ENCODE peak calls at places on chromosome 12, in five cellular contexts. Z, Q, T, Y and M are unnamed samples.

GRCh38 chr12:116609715-116610114 is 50.5 kb downstream of the MAP1LC3B2 start:
- DNase-seq in Z (no peak), Q (no peak), T (no peak), Y (no peak), M (no peak)

GRCh38 chr12:30458453-30458852 is 237.2 kb downstream of the IPO8 start:
- DNase-seq in Z (no peak), Q (no peak), T (no peak), Y (no peak), M (no peak)

GRCh38 chr12:132366341-132366861 is 37.0 kb upstream of the GALNT9 start:
- DNase-seq in Z (peak), Q (no peak), T (no peak), Y (no peak), M (no peak)

GRCh38 chr12:114625294-114625851 is 58.6 kb downstream of the TBX3 start:
- DNase-seq in Z (no peak), Q (no peak), T (no peak), Y (peak), M (peak)

GRCh38 chr12:40825156-40825555 is 132.9 kb downstream of the CNTN1 start:
- DNase-seq in Z (no peak), Q (no peak), T (no peak), Y (no peak), M (no peak)

GRCh38 chr12:115440438-115440837 is 756.5 kb upstream of the TBX3 start:
- DNase-seq in Z (peak), Q (no peak), T (no peak), Y (peak), M (no peak)

GRCh38 chr12:67426067-67426466 is 156.9 kb downstream of the CAND1 start:
- DNase-seq in Z (no peak), Q (no peak), T (no peak), Y (no peak), M (no peak)

GRCh38 chr12:9132008-9132535 is 16.4 kb upstream of the A2M start:
- DNase-seq in Z (no peak), Q (no peak), T (no peak), Y (no peak), M (no peak)

GRCh38 chr12:51591020-51591901 is at the start of gene SCN8A:
- DNase-seq in Z (peak), Q (no peak), T (no peak), Y (no peak), M (no peak)

GRCh38 chr12:54526800-54527630 is 22.4 kb upstream of the PDE1B start:
- DNase-seq in Z (no peak), Q (no peak), T (no peak), Y (no peak), M (no peak)

GRCh38 chr12:113346387-113346786 is 11.5 kb upstream of the SLC8B1 start:
- DNase-seq in Z (no peak), Q (no peak), T (no peak), Y (no peak), M (no peak)

GRCh38 chr12:49557917-49558215 is 10.1 kb downstream of the MCRS1 start:
- DNase-seq in Z (peak), Q (no peak), T (no peak), Y (no peak), M (no peak)

GRCh38 chr12:24915501-24915900 is 33.4 kb downstream of the BCAT1 start:
- DNase-seq in Z (no peak), Q (no peak), T (no peak), Y (no peak), M (no peak)

GRCh38 chr12:53169644-53170043 is 10.9 kb upstream of the ZNF740 start:
- DNase-seq in Z (no peak), Q (no peak), T (no peak), Y (no peak), M (no peak)

GRCh38 chr12:48288387-48289268 is 62.1 kb downstream of the ZNF641 start:
- DNase-seq in Z (no peak), Q (no peak), T (no peak), Y (no peak), M (no peak)

GRCh38 chr12:60148109-60148508 is 552.3 kb downstream of the SLC16A7 start:
- DNase-seq in Z (no peak), Q (no peak), T (no peak), Y (peak), M (no peak)

GRCh38 chr12:109764123-109764522 is 50.5 kb downstream of the FAM222A start:
- DNase-seq in Z (no peak), Q (no peak), T (no peak), Y (no peak), M (no peak)

GRCh38 chr12:132520421-132521199 is 30.7 kb downstream of the FBRSL1 start:
- DNase-seq in Z (no peak), Q (no peak), T (no peak), Y (no peak), M (no peak)

GRCh38 chr12:22105542-22105941 is 59.5 kb downstream of the CMAS start:
- DNase-seq in Z (no peak), Q (no peak), T (no peak), Y (no peak), M (no peak)

GRCh38 chr12:41514907-41515306 is 326.8 kb downstream of the PDZRN4 start:
- DNase-seq in Z (no peak), Q (no peak), T (no peak), Y (no peak), M (no peak)

GRCh38 chr12:44031472-44032185 is 195.7 kb downstream of the TMEM117 start:
- DNase-seq in Z (no peak), Q (no peak), T (no peak), Y (no peak), M (no peak)

GRCh38 chr12:82673698-82674097 is 13.0 kb upstream of the TMTC2 start:
- DNase-seq in Z (no peak), Q (no peak), T (no peak), Y (no peak), M (no peak)

GRCh38 chr12:123540899-123541662 is 7.6 kb upstream of the RILPL1 start:
- DNase-seq in Z (peak), Q (no peak), T (no peak), Y (no peak), M (no peak)

GRCh38 chr12:109386079-109386473 is 38.4 kb downstream of the MYO1H start:
- DNase-seq in Z (no peak), Q (no peak), T (no peak), Y (no peak), M (no peak)

GRCh38 chr12:2068638-2069037 is 15.9 kb downstream of the CACNA1C start:
- DNase-seq in Z (no peak), Q (no peak), T (no peak), Y (no peak), M (no peak)

GRCh38 chr12:97167598-97167997 is 260.5 kb downstream of the NEDD1 start:
- DNase-seq in Z (no peak), Q (no peak), T (no peak), Y (no peak), M (no peak)

GRCh38 chr12:88544991-88545684 is 35.1 kb downstream of the KITLG start:
- DNase-seq in Z (no peak), Q (no peak), T (no peak), Y (no peak), M (no peak)

GRCh38 chr12:33248364-33248763 is 191.3 kb downstream of the SYT10 start:
- DNase-seq in Z (no peak), Q (no peak), T (no peak), Y (no peak), M (no peak)

GRCh38 chr12:48351022-48351708 is 446 bp upstream of the ZNF641 start:
- DNase-seq in Z (no peak), Q (no peak), T (peak), Y (peak), M (no peak)

GRCh38 chr12:5733136-5733755 is 211.8 kb downstream of the ANO2 start:
- DNase-seq in Z (no peak), Q (no peak), T (no peak), Y (no peak), M (no peak)

GRCh38 chr12:66388512-66388911 is 86.2 kb downstream of the HELB start:
- DNase-seq in Z (no peak), Q (no peak), T (no peak), Y (no peak), M (no peak)

GRCh38 chr12:19263666-19264065 is 134.1 kb downstream of the PLEKHA5 start:
- DNase-seq in Z (no peak), Q (no peak), T (no peak), Y (no peak), M (no peak)

GRCh38 chr12:91367234-91367849 is 184.7 kb upstream of the DCN start:
- DNase-seq in Z (no peak), Q (no peak), T (no peak), Y (no peak), M (no peak)

GRCh38 chr12:20194171-20194570 is 174.2 kb upstream of the PDE3A start:
- DNase-seq in Z (no peak), Q (no peak), T (no peak), Y (no peak), M (no peak)

GRCh38 chr12:93201990-93202389 is 175.7 kb upstream of the NUDT4 start:
- DNase-seq in Z (no peak), Q (no peak), T (no peak), Y (no peak), M (no peak)

GRCh38 chr12:8697120-8697475 is 693 bp upstream of the RIMKLB start:
- DNase-seq in Z (no peak), Q (no peak), T (no peak), Y (no peak), M (no peak)

GRCh38 chr12:90829044-90829443 is 125.9 kb downstream of the CCER1 start:
- DNase-seq in Z (no peak), Q (no peak), T (no peak), Y (no peak), M (no peak)

GRCh38 chr12:65098364-65098763 is 22.7 kb downstream of the WIF1 start:
- DNase-seq in Z (no peak), Q (no peak), T (no peak), Y (no peak), M (no peak)

GRCh38 chr12:51262758-51263177 is 7.4 kb downstream of the SMAGP start:
- DNase-seq in Z (peak), Q (no peak), T (no peak), Y (no peak), M (no peak)

GRCh38 chr12:130615906-130616305 is 100.2 kb downstream of the RIMBP2 start:
- DNase-seq in Z (no peak), Q (no peak), T (no peak), Y (no peak), M (no peak)

GRCh38 chr12:45477526-45477925 is 252.0 kb upstream of the ARID2 start:
- DNase-seq in Z (no peak), Q (no peak), T (no peak), Y (no peak), M (no peak)

GRCh38 chr12:45469902-45470301 is 254.0 kb downstream of the ANO6 start:
- DNase-seq in Z (no peak), Q (no peak), T (no peak), Y (no peak), M (no peak)

GRCh38 chr12:45473636-45474035 is 255.9 kb upstream of the ARID2 start:
- DNase-seq in Z (no peak), Q (no peak), T (no peak), Y (no peak), M (no peak)

GRCh38 chr12:45478931-45479330 is 250.6 kb upstream of the ARID2 start:
- DNase-seq in Z (no peak), Q (no peak), T (no peak), Y (no peak), M (no peak)

GRCh38 chr12:45475594-45475993 is 253.9 kb upstream of the ARID2 start:
- DNase-seq in Z (no peak), Q (no peak), T (no peak), Y (no peak), M (no peak)
- TF ChIP-seq CTCF in Z (no peak), Q (no peak), T (no peak), Y (no peak), M (no peak)

GRCh38 chr12:77325505-77325904 is 260.1 kb upstream of the E2F7 start:
- DNase-seq in Z (no peak), Q (no peak), T (no peak), Y (no peak), M (no peak)

GRCh38 chr12:77324416-77324762 is 259.0 kb upstream of the E2F7 start:
- DNase-seq in Z (no peak), Q (no peak), T (no peak), Y (no peak), M (no peak)

GRCh38 chr12:77324763-77325468 is 259.5 kb upstream of the E2F7 start:
- DNase-seq in Z (peak), Q (no peak), T (peak), Y (no peak), M (no peak)

GRCh38 chr12:77328326-77328725 is 263.0 kb upstream of the E2F7 start:
- DNase-seq in Z (no peak), Q (no peak), T (no peak), Y (no peak), M (no peak)

GRCh38 chr12:77323778-77324415 is 258.5 kb upstream of the E2F7 start:
- DNase-seq in Z (no peak), Q (no peak), T (no peak), Y (no peak), M (no peak)
- H3K4me3 ChIP-seq in Z (no peak), Q (no peak), T (peak), Y (no peak), M (no peak)

GRCh38 chr12:46944104-46944503 is 118.3 kb upstream of the SLC38A4 start:
- DNase-seq in Z (no peak), Q (no peak), T (no peak), Y (no peak), M (no peak)
- TF ChIP-seq CTCF in Z (no peak), Q (peak), T (no peak), Y (peak), M (peak)

GRCh38 chr12:181921-182320 is 32.0 kb downstream of the SLC6A12 start:
- DNase-seq in Z (no peak), Q (no peak), T (no peak), Y (no peak), M (no peak)
- H3K4me3 ChIP-seq in Z (no peak), Q (no peak), T (no peak), Y (no peak), M (no peak)

GRCh38 chr12:10615532-10615931 is 2.1 kb upstream of the MAGOHB start:
- DNase-seq in Z (no peak), Q (no peak), T (no peak), Y (no peak), M (no peak)
- TF ChIP-seq CTCF in Z (no peak), Q (no peak), T (no peak), Y (no peak), M (no peak)

GRCh38 chr12:124940143-124940392 is 25.6 kb upstream of the UBC start:
- DNase-seq in Z (no peak), Q (no peak), T (no peak), Y (no peak), M (no peak)

GRCh38 chr12:124938606-124939427 is 24.4 kb upstream of the UBC start:
- DNase-seq in Z (peak), Q (peak), T (peak), Y (no peak), M (no peak)

GRCh38 chr12:124940393-124941169 is 26.1 kb upstream of the UBC start:
- DNase-seq in Z (peak), Q (peak), T (peak), Y (peak), M (peak)

GRCh38 chr12:124939428-124940142 is 25.1 kb upstream of the UBC start:
- DNase-seq in Z (peak), Q (peak), T (peak), Y (peak), M (peak)

GRCh38 chr12:124938066-124938465 is 23.6 kb upstream of the UBC start:
- DNase-seq in Z (no peak), Q (peak), T (no peak), Y (no peak), M (no peak)
- H3K4me3 ChIP-seq in Z (no peak), Q (peak), T (no peak), Y (no peak), M (peak)

GRCh38 chr12:126454581-126454980 is 1389.3 kb downstream of the AACS start:
- DNase-seq in Z (no peak), Q (no peak), T (no peak), Y (no peak), M (no peak)
- TF ChIP-seq CTCF in Z (no peak), Q (no peak), T (no peak), Y (no peak), M (no peak)

DNA sequence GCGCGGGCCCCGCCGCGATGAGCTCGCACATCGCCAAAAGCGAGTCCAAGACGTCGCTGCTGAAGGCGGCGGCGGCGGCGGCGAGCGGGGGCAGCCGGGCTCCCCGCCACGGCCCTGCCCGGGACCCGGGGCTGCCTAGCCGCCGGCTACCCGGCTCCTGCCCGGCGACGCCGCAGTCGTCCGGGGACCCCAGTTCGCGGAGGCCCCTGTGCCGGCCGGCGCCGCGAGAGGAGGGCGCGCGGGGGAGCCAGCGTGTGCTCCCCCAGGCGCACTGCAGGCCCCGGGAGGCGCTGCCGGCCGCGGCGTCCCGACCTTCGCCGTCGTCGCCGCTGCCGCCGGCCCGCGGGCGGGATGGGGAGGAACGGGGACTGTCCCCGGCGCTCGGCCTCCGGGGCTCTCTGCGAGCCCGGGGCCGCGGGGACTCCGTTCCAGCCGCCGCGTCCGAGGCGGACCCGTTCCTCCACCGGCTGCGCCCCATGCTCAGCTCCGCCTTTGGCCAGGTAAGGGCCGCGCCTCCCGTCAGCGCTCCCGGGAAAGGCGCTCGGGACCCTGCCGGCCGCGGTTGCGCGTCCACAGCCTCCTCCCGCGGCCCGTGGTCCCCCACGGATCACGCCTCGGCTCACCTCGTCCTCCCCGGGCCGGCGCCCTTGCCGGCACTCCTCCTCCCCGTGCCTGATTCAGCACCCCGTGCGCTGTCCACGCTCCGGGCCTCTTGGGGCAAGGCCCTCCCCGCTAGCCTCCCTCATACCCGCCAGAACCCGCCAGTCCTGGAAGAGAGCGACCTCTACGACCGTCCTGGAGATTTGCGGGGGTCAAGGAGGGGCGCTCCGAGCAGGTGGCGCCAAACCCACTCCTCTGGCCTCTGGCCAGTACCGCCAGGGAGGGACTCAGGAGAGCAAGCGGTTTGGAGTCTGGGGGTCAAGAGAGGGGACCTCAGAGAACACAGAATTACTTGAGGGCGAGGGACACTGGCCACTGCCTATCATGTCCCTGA is 711 bp downstream of the CABP1 start:
- DNase-seq in Z (peak), Q (no peak), T (no peak), Y (no peak), M (no peak)
- H3K4me3 ChIP-seq in Z (no peak), Q (peak), T (peak), Y (peak), M (peak)

DNA sequence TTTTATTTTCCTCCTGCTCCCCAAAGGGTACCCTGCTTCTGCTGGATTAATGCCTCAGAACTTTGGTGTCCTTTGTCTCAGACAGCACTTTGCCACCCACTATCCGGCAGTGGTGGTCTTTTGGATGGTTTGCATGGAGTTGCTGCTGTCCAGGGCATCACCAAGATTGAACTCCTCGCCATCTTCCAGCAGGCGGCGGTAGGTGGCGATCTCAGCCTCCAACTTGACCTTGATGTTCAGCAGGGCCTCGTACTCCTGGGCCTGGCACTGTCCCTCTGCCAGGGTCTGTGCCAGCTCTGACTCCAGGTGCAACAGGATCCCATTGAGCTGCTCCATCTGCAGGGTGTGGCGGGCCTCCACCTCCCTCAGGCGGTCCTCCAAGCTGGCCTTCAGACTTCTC is 9.4 kb upstream of the NOPCHAP1 start:
- DNase-seq in Z (no peak), Q (no peak), T (no peak), Y (no peak), M (no peak)
- TF ChIP-seq CTCF in Z (no peak), Q (no peak), T (no peak), Y (no peak), M (no peak)

GRCh38 chr12:120249875-120250795 is 15.4 kb downstream of the PXN start:
- DNase-seq in Z (peak), Q (no peak), T (peak), Y (no peak), M (peak)

GRCh38 chr12:120254809-120255208 is 10.7 kb downstream of the PXN start:
- DNase-seq in Z (no peak), Q (no peak), T (no peak), Y (no peak), M (no peak)

GRCh38 chr12:120249266-120249874 is 16.2 kb downstream of the PXN start:
- DNase-seq in Z (no peak), Q (no peak), T (no peak), Y (no peak), M (no peak)

GRCh38 chr12:120247621-120248030 is 17.9 kb downstream of the PXN start:
- DNase-seq in Z (no peak), Q (no peak), T (no peak), Y (peak), M (no peak)

DNA sequence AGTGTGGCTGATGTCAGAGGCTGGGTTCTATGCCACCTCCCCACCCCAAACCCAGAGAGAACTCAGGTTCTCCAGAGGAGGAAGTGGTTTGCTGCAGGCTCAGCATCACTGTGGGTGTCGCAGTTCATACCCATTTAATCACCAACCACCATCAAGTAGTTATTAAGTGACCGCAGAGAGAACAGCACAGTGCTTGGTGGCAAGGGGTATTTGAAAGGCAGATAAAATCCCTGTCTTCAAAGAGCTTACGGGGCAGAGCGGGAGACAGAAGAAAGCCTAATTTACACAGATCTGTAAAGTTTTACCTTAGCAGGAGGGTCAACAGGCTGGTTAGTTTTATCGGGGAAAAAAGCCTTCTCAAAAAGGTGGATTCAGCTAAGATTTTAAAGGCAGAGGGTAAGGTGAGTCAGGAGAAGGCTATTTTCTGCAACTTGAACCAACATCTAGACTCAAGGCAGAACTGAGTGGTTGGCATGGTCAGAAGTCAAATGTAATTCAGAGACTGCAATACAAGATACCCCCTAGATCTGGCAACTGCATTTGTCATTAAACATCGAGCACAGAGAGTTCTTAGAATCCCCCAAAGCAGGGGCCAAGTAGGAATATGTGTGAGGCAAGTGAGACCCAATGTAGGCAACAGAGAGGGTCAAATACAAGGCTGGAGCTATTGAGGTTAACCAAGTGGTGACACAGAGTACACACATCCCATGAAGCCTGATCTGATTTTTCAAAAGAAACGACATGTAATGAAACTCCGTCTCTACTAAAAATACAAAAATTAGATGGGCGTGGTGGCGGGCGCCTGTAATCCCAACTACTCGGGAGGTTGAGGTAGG is 13.2 kb downstream of the PXN start:
- DNase-seq in Z (no peak), Q (no peak), T (no peak), Y (no peak), M (no peak)
- H3K4me3 ChIP-seq in Z (no peak), Q (no peak), T (no peak), Y (no peak), M (no peak)